ENCODE peak calls at places on chromosomes 3 and 15, in ten cellular contexts. W is nucleus accumbens; Q is ovary; X is activated CD4-positive, alpha-beta T cell treated with anti-CD3 and anti-CD28 coated beads, Interleukin-2, amount 10 ng/mL, durations not matched to agents 7 days and 5 days; E is Daoy; U is NCI-H1417; R is SHP77; I is heart left ventricle; P is NCI-H460; V is EH. M is an unnamed sample.

GRCh38 chr3:40309925-40310635 is 573 bp downstream of the EIF1B start:
- DNase-seq in W (peak), Q (peak), X (peak), E (peak), U (peak), R (no peak), I (peak), P (no peak), V (peak), M (peak)

GRCh38 chr3:12954891-12955650 is 113.7 kb upstream of the RPL32 start:
- DNase-seq in W (peak), Q (peak), X (no peak), E (peak), U (no peak), R (no peak), I (peak), P (peak), V (peak), M (peak)

GRCh38 chr3:71518089-71518488 is 65.4 kb downstream of the FOXP1 start:
- DNase-seq in W (no peak), Q (no peak), X (no peak), E (no peak), U (no peak), R (no peak), I (no peak), P (no peak), V (peak), M (no peak)

GRCh38 chr15:101044625-101045235 is 125.6 kb downstream of the LRRK1 start:
- DNase-seq in W (no peak), Q (no peak), X (no peak), E (no peak), U (no peak), R (no peak), I (peak), P (no peak), V (no peak), M (no peak)

GRCh38 chr15:80778964-80779657 is at the start of gene CEMIP:
- DNase-seq in W (peak), Q (peak), X (peak), E (peak), U (peak), R (peak), I (peak), P (peak), V (peak), M (peak)

GRCh38 chr3:102722317-102722716 is 287.5 kb downstream of the ZPLD1 start:
- DNase-seq in W (no peak), Q (no peak), X (no peak), E (no peak), U (no peak), R (no peak), I (no peak), P (no peak), V (no peak), M (no peak)

GRCh38 chr3:67382551-67382950 is 271.9 kb downstream of the SUCLG2 start:
- DNase-seq in W (no peak), Q (no peak), X (no peak), E (no peak), U (no peak), R (no peak), I (no peak), P (no peak), V (peak), M (no peak)

GRCh38 chr3:146020969-146021368 is 140.0 kb downstream of the PLOD2 start:
- DNase-seq in W (no peak), Q (no peak), X (no peak), E (no peak), U (no peak), R (no peak), I (no peak), P (no peak), V (no peak), M (no peak)

GRCh38 chr3:99659032-99659431 is 20.6 kb downstream of the COL8A1 start:
- DNase-seq in W (no peak), Q (no peak), X (no peak), E (peak), U (no peak), R (no peak), I (no peak), P (peak), V (peak), M (peak)

GRCh38 chr15:31268108-31268501 is 58.5 kb upstream of the KLF13 start:
- DNase-seq in W (no peak), Q (peak), X (peak), E (no peak), U (no peak), R (no peak), I (peak), P (no peak), V (no peak), M (no peak)

GRCh38 chr3:88807471-88808090 is 299.8 kb upstream of the EPHA3 start:
- DNase-seq in W (no peak), Q (no peak), X (no peak), E (no peak), U (no peak), R (no peak), I (no peak), P (no peak), V (peak), M (no peak)

GRCh38 chr3:133691410-133692107 is 29.8 kb upstream of the TOPBP1 start:
- DNase-seq in W (no peak), Q (no peak), X (no peak), E (no peak), U (no peak), R (no peak), I (no peak), P (no peak), V (peak), M (no peak)

GRCh38 chr3:120151796-120152195 is 57.5 kb upstream of the GSK3B start:
- DNase-seq in W (no peak), Q (no peak), X (no peak), E (no peak), U (no peak), R (no peak), I (no peak), P (no peak), V (no peak), M (no peak)

GRCh38 chr3:52093751-52094525 is 37.6 kb upstream of the DUSP7 start:
- DNase-seq in W (no peak), Q (no peak), X (no peak), E (peak), U (no peak), R (no peak), I (no peak), P (no peak), V (peak), M (peak)

M was measured in Right ventricle myocardium superior.